ENCODE peak calls at places on chromosomes 13 and 19, in nine cellular contexts. One of them, this sample, is unnamed.
A peak's percentile ranks its signal among the peaks of the same experiment; 100 is the strongest.

GRCh38 chr19:13060233-13060963 is 42.3 kb downstream of the LYL1 start:
- DNase-seq in PC-9: no peak
- DNase-seq in fibroblast of lung: peak; percentile 43
- DNase-seq in SK-N-SH: peak; percentile 75
- DNase-seq in right lobe of liver: no peak
- DNase-seq in stomach: no peak
- DNase-seq in cardiac muscle cell: peak; percentile 58
- DNase-seq in endodermal cell: peak; percentile 55
- DNase-seq in brain microvascular endothelial cell: no peak
- DNase-seq in this sample: no peak

GRCh38 chr13:29418026-29418425 is 177.5 kb downstream of the SLC7A1 start:
- DNase-seq in brain microvascular endothelial cell: no peak
- DNase-seq in stomach: no peak
- DNase-seq in endodermal cell: no peak
- DNase-seq in SK-N-SH: no peak
- DNase-seq in fibroblast of lung: no peak
- DNase-seq in right lobe of liver: no peak
- DNase-seq in cardiac muscle cell: no peak
- DNase-seq in PC-9: no peak
- DNase-seq in this sample: no peak

GRCh38 chr13:100544866-100545683 is 43.5 kb downstream of the GGACT start:
- DNase-seq in PC-9: no peak
- DNase-seq in SK-N-SH: no peak
- DNase-seq in cardiac muscle cell: no peak
- DNase-seq in fibroblast of lung: no peak
- DNase-seq in brain microvascular endothelial cell: peak; percentile 43
- DNase-seq in endodermal cell: peak; percentile 45
- DNase-seq in right lobe of liver: peak; percentile 95
- DNase-seq in stomach: peak; percentile 59
- DNase-seq in this sample: no peak

GRCh38 chr19:57947088-57947418 is 453 bp downstream of the ZNF256 start:
- DNase-seq in cardiac muscle cell: no peak
- DNase-seq in stomach: no peak
- DNase-seq in brain microvascular endothelial cell: no peak
- DNase-seq in PC-9: no peak
- DNase-seq in SK-N-SH: no peak
- DNase-seq in endodermal cell: no peak
- DNase-seq in fibroblast of lung: no peak
- DNase-seq in right lobe of liver: no peak
- DNase-seq in this sample: no peak

GRCh38 chr13:42762917-42763316 is 18.5 kb upstream of the FAM216B start:
- DNase-seq in brain microvascular endothelial cell: peak; percentile 93
- DNase-seq in endodermal cell: no peak
- DNase-seq in stomach: no peak
- DNase-seq in right lobe of liver: no peak
- DNase-seq in PC-9: no peak
- DNase-seq in cardiac muscle cell: peak; percentile 94
- DNase-seq in fibroblast of lung: peak; percentile 89
- DNase-seq in SK-N-SH: no peak
- DNase-seq in this sample: no peak

GRCh38 chr19:46610851-46611770 is 10.0 kb downstream of the CALM3 start:
- DNase-seq in PC-9: no peak
- DNase-seq in cardiac muscle cell: peak; percentile 51
- DNase-seq in right lobe of liver: peak; percentile 48
- DNase-seq in brain microvascular endothelial cell: no peak
- DNase-seq in SK-N-SH: peak; percentile 10
- DNase-seq in fibroblast of lung: peak; percentile 71
- DNase-seq in endodermal cell: no peak
- DNase-seq in stomach: no peak
- DNase-seq in this sample: no peak

GRCh38 chr19:38319421-38320258 is at the start of gene KCNK6:
- DNase-seq in stomach: peak; percentile 70
- DNase-seq in brain microvascular endothelial cell: no peak
- DNase-seq in SK-N-SH: peak; percentile 72
- DNase-seq in endodermal cell: peak; percentile 79
- DNase-seq in fibroblast of lung: peak; percentile 35
- DNase-seq in cardiac muscle cell: peak; percentile 34
- DNase-seq in PC-9: no peak
- DNase-seq in right lobe of liver: peak; percentile 74
- DNase-seq in this sample: peak; percentile 78

GRCh38 chr13:102597029-102598015 is 536 bp downstream of the TPP2 start:
- DNase-seq in PC-9: no peak
- DNase-seq in stomach: no peak
- DNase-seq in endodermal cell: peak; percentile 65
- DNase-seq in brain microvascular endothelial cell: peak; percentile 7
- DNase-seq in right lobe of liver: peak; percentile 62
- DNase-seq in SK-N-SH: peak; percentile 64
- DNase-seq in fibroblast of lung: peak; percentile 60
- DNase-seq in cardiac muscle cell: peak; percentile 31
- DNase-seq in this sample: no peak

GRCh38 chr13:108961542-108962125 is 332.2 kb downstream of the MYO16 start:
- DNase-seq in SK-N-SH: peak; percentile 63
- DNase-seq in PC-9: peak; percentile 63
- DNase-seq in endodermal cell: no peak
- DNase-seq in right lobe of liver: no peak
- DNase-seq in brain microvascular endothelial cell: no peak
- DNase-seq in stomach: no peak
- DNase-seq in fibroblast of lung: peak; percentile 43
- DNase-seq in cardiac muscle cell: peak; percentile 71
- DNase-seq in this sample: no peak

GRCh38 chr13:62710766-62711165 is 1295.1 kb upstream of the PCDH20 start:
- DNase-seq in stomach: no peak
- DNase-seq in SK-N-SH: no peak
- DNase-seq in endodermal cell: no peak
- DNase-seq in right lobe of liver: no peak
- DNase-seq in cardiac muscle cell: no peak
- DNase-seq in brain microvascular endothelial cell: no peak
- DNase-seq in PC-9: no peak
- DNase-seq in fibroblast of lung: no peak
- DNase-seq in this sample: no peak

DNA sequence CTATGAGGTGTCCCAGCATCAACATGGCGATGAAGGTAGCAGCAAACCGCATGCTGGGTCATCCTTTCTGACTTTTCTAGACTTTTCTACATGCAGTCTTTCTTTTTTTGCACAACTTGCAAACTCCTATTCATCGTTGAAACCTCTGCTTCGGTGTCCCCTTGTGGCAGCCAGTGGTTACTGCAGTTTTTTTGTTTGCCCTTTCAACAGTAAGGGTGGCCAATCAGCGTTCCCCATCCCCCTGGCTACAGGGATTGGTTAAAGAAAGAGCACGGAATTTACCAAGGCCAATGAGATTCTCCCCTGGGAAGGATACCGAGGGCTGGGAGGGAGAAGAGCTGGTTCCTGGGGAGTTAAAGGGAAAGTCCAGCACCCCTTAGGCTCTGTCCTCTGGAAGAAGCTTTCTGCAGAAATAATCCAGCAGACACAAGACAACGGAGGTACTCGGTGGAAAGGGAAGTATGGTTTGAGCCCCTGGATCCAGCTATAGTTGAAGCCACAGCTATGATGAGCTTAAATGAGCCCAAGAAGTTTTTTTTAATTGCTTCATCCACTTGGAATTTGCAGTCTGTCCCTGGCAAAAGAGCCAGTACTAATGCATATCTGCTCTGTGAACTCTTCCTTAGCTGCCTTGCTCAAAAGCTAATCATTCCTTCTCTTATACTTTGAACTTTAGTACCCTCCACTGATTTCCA is 5.6 kb upstream of the LSM4 start:
- DNase-seq in fibroblast of lung: peak; percentile 95
- DNase-seq in endodermal cell: peak; percentile 97
- DNase-seq in PC-9: peak; percentile 94
- DNase-seq in SK-N-SH: peak; percentile 94
- DNase-seq in stomach: peak; percentile 94
- DNase-seq in right lobe of liver: peak; percentile 87
- DNase-seq in cardiac muscle cell: peak; percentile 99
- DNase-seq in brain microvascular endothelial cell: peak; percentile 96
- DNase-seq in this sample: peak; percentile 95
- TF ChIP-seq CTCF in fibroblast of lung: peak; percentile 98
- TF ChIP-seq CTCF in endodermal cell: peak; percentile 85
- TF ChIP-seq CTCF in PC-9: peak; percentile 96
- TF ChIP-seq CTCF in SK-N-SH: peak; percentile 93
- TF ChIP-seq CTCF in stomach: peak; percentile 90
- TF ChIP-seq CTCF in right lobe of liver: peak; percentile 85
- TF ChIP-seq CTCF in cardiac muscle cell: peak; percentile 97
- TF ChIP-seq CTCF in brain microvascular endothelial cell: peak; percentile 95
- TF ChIP-seq CTCF in this sample: peak; percentile 84

GRCh38 chr13:54110597-54110996 is 1082.0 kb downstream of the OLFM4 start:
- DNase-seq in endodermal cell: no peak
- DNase-seq in stomach: no peak
- DNase-seq in PC-9: no peak
- DNase-seq in fibroblast of lung: no peak
- DNase-seq in cardiac muscle cell: no peak
- DNase-seq in right lobe of liver: no peak
- DNase-seq in SK-N-SH: no peak
- DNase-seq in brain microvascular endothelial cell: no peak
- DNase-seq in this sample: no peak
- TF ChIP-seq CTCF in endodermal cell: no peak
- TF ChIP-seq CTCF in stomach: no peak
- TF ChIP-seq CTCF in PC-9: no peak
- TF ChIP-seq CTCF in fibroblast of lung: no peak
- TF ChIP-seq CTCF in cardiac muscle cell: no peak
- TF ChIP-seq CTCF in right lobe of liver: no peak
- TF ChIP-seq CTCF in SK-N-SH: no peak
- TF ChIP-seq CTCF in brain microvascular endothelial cell: no peak
- TF ChIP-seq CTCF in this sample: no peak

GRCh38 chr19:33950141-33950805 is 153.6 kb downstream of the KCTD15 start:
- DNase-seq in stomach: no peak
- DNase-seq in fibroblast of lung: no peak
- DNase-seq in SK-N-SH: peak; percentile 48
- DNase-seq in right lobe of liver: no peak
- DNase-seq in endodermal cell: peak; percentile 29
- DNase-seq in cardiac muscle cell: peak; percentile 13
- DNase-seq in brain microvascular endothelial cell: no peak
- DNase-seq in PC-9: no peak
- DNase-seq in this sample: no peak

GRCh38 chr19:33953023-33953422 is 156.4 kb downstream of the KCTD15 start:
- DNase-seq in fibroblast of lung: no peak
- DNase-seq in cardiac muscle cell: no peak
- DNase-seq in endodermal cell: peak; percentile 18
- DNase-seq in right lobe of liver: no peak
- DNase-seq in PC-9: no peak
- DNase-seq in SK-N-SH: no peak
- DNase-seq in brain microvascular endothelial cell: no peak
- DNase-seq in stomach: no peak
- DNase-seq in this sample: no peak

GRCh38 chr19:33948651-33949335 is 152.1 kb downstream of the KCTD15 start:
- DNase-seq in brain microvascular endothelial cell: no peak
- DNase-seq in endodermal cell: peak; percentile 32
- DNase-seq in PC-9: no peak
- DNase-seq in cardiac muscle cell: no peak
- DNase-seq in right lobe of liver: no peak
- DNase-seq in fibroblast of lung: no peak
- DNase-seq in stomach: no peak
- DNase-seq in SK-N-SH: no peak
- DNase-seq in this sample: no peak

GRCh38 chr19:33946535-33947323 is 150.1 kb downstream of the KCTD15 start:
- DNase-seq in endodermal cell: peak; percentile 13
- DNase-seq in stomach: no peak
- DNase-seq in fibroblast of lung: no peak
- DNase-seq in cardiac muscle cell: no peak
- DNase-seq in right lobe of liver: no peak
- DNase-seq in brain microvascular endothelial cell: no peak
- DNase-seq in SK-N-SH: no peak
- DNase-seq in PC-9: no peak
- DNase-seq in this sample: no peak

GRCh38 chr19:33947565-33947964 is 150.9 kb downstream of the KCTD15 start:
- DNase-seq in fibroblast of lung: no peak
- DNase-seq in endodermal cell: peak; percentile 47
- DNase-seq in brain microvascular endothelial cell: no peak
- DNase-seq in stomach: no peak
- DNase-seq in SK-N-SH: no peak
- DNase-seq in cardiac muscle cell: no peak
- DNase-seq in right lobe of liver: no peak
- DNase-seq in PC-9: no peak
- DNase-seq in this sample: no peak
- TF ChIP-seq CTCF in fibroblast of lung: no peak
- TF ChIP-seq CTCF in endodermal cell: peak; percentile 60
- TF ChIP-seq CTCF in brain microvascular endothelial cell: peak; percentile 22
- TF ChIP-seq CTCF in stomach: no peak
- TF ChIP-seq CTCF in SK-N-SH: no peak
- TF ChIP-seq CTCF in cardiac muscle cell: no peak
- TF ChIP-seq CTCF in right lobe of liver: no peak
- TF ChIP-seq CTCF in PC-9: no peak
- TF ChIP-seq CTCF in this sample: peak; percentile 54

GRCh38 chr19:49801401-49801888 is 11.6 kb downstream of the FUZ start:
- DNase-seq in endodermal cell: no peak
- DNase-seq in PC-9: no peak
- DNase-seq in stomach: no peak
- DNase-seq in fibroblast of lung: no peak
- DNase-seq in SK-N-SH: no peak
- DNase-seq in cardiac muscle cell: no peak
- DNase-seq in brain microvascular endothelial cell: no peak
- DNase-seq in right lobe of liver: no peak
- DNase-seq in this sample: no peak

GRCh38 chr19:49799271-49799797 is 13.8 kb downstream of the FUZ start:
- DNase-seq in brain microvascular endothelial cell: no peak
- DNase-seq in SK-N-SH: no peak
- DNase-seq in PC-9: no peak
- DNase-seq in stomach: no peak
- DNase-seq in cardiac muscle cell: no peak
- DNase-seq in endodermal cell: no peak
- DNase-seq in right lobe of liver: no peak
- DNase-seq in fibroblast of lung: no peak
- DNase-seq in this sample: no peak

GRCh38 chr19:49798574-49798973 is 14.5 kb downstream of the FUZ start:
- DNase-seq in fibroblast of lung: no peak
- DNase-seq in brain microvascular endothelial cell: no peak
- DNase-seq in cardiac muscle cell: no peak
- DNase-seq in SK-N-SH: no peak
- DNase-seq in PC-9: no peak
- DNase-seq in stomach: no peak
- DNase-seq in endodermal cell: no peak
- DNase-seq in right lobe of liver: no peak
- DNase-seq in this sample: no peak

GRCh38 chr19:49800771-49801170 is 12.3 kb downstream of the FUZ start:
- DNase-seq in brain microvascular endothelial cell: no peak
- DNase-seq in cardiac muscle cell: no peak
- DNase-seq in PC-9: no peak
- DNase-seq in SK-N-SH: no peak
- DNase-seq in stomach: no peak
- DNase-seq in endodermal cell: no peak
- DNase-seq in fibroblast of lung: no peak
- DNase-seq in right lobe of liver: no peak
- DNase-seq in this sample: no peak

DNA sequence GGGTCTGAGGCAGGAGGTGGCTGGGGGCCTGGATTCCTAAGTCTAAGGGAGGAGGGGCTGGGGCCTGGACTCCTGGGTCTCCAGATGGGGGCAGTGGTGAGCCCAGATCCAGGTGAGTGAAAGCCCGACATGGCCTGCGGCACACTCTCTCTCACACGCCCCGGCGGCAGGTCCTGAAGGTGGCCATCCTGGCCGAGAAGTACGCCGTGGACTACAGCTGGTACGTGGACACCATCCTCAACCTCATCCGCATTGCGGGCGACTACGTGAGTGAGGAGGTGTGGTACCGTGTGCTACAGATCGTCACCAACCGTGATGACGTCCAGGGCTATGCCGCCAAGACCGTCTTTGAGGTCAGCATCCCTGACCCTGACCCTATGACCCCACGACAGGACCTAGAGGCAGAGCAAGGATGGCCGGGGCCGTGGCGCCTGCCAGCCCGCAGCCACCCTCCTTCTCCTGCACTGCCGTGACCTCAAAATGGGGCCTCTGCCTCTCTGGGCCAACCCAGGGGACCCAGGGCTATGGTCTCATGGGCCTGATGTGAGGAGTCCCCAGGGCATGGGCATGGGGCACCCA is 13.2 kb downstream of the FUZ start:
- DNase-seq in SK-N-SH: no peak
- DNase-seq in PC-9: no peak
- DNase-seq in right lobe of liver: no peak
- DNase-seq in brain microvascular endothelial cell: no peak
- DNase-seq in endodermal cell: peak; percentile 88
- DNase-seq in fibroblast of lung: no peak
- DNase-seq in stomach: no peak
- DNase-seq in cardiac muscle cell: no peak
- DNase-seq in this sample: peak; percentile 77
- TF ChIP-seq CTCF in SK-N-SH: peak; percentile 27
- TF ChIP-seq CTCF in PC-9: no peak
- TF ChIP-seq CTCF in right lobe of liver: no peak
- TF ChIP-seq CTCF in brain microvascular endothelial cell: peak; percentile 39
- TF ChIP-seq CTCF in endodermal cell: peak; percentile 66
- TF ChIP-seq CTCF in fibroblast of lung: no peak
- TF ChIP-seq CTCF in stomach: no peak
- TF ChIP-seq CTCF in cardiac muscle cell: peak; percentile 7
- TF ChIP-seq CTCF in this sample: peak; percentile 66